ENCODE peak calls at places on chromosome 4, in eight cellular contexts. Y is ovary; H is PC-9; R is CD8-positive, alpha-beta memory T cell; V is CD8-positive, alpha-beta T cell; O is sigmoid colon; J is A549; P is Karpas-422. E is an unnamed sample.

GRCh38 chr4:108166441-108167315 is 2.1 kb downstream of the LEF1 start:
- DNase-seq in Y (no peak), J (no peak), V (peak; percentile 51), H (no peak), R (peak; percentile 71), P (no peak), O (no peak), E (peak; percentile 27)

GRCh38 chr4:139419388-139419914 is 34.5 kb upstream of the RAB33B start:
- DNase-seq in P (no peak), H (no peak), V (no peak), Y (no peak), R (no peak), J (no peak), O (peak; percentile 78), E (peak; percentile 36)

GRCh38 chr4:152038238-152038637 is 277.4 kb upstream of the GATB start:
- DNase-seq in J (no peak), R (no peak), O (no peak), H (no peak), V (no peak), Y (no peak), P (no peak), E (no peak)

GRCh38 chr4:183612329-183613250 is 46.4 kb downstream of the RWDD4 start:
- DNase-seq in H (no peak), J (no peak), O (no peak), P (no peak), V (no peak), Y (no peak), R (no peak), E (no peak)

GRCh38 chr4:118765399-118765798 is 70.5 kb downstream of the SEC24D start:
- DNase-seq in R (no peak), H (no peak), V (no peak), P (no peak), O (no peak), Y (no peak), J (peak; percentile 32), E (no peak)

GRCh38 chr4:139229534-139230039 is 50.4 kb downstream of the MGARP start:
- DNase-seq in V (no peak), Y (no peak), R (peak; percentile 45), O (no peak), H (no peak), P (peak; percentile 77), J (peak; percentile 49), E (peak; percentile 29)

GRCh38 chr4:161717084-161717483 is 446.7 kb downstream of the FSTL5 start:
- DNase-seq in O (no peak), P (no peak), J (no peak), Y (no peak), V (no peak), R (no peak), H (no peak), E (no peak)

GRCh38 chr4:17206829-17207773 is 304.8 kb downstream of the QDPR start:
- DNase-seq in Y (no peak), H (no peak), O (no peak), V (no peak), J (no peak), R (no peak), P (no peak), E (no peak)

GRCh38 chr4:22389240-22389871 is 126.5 kb downstream of the ADGRA3 start:
- DNase-seq in V (no peak), R (peak; percentile 34), H (peak; percentile 49), P (peak; percentile 82), Y (peak; percentile 58), J (peak; percentile 66), O (no peak), E (peak; percentile 45)

GRCh38 chr4:74389494-74389893 is 24.5 kb downstream of the EREG start:
- DNase-seq in O (no peak), P (no peak), Y (no peak), H (no peak), V (no peak), J (no peak), R (no peak), E (no peak)

GRCh38 chr4:183337349-183337748 is 15.1 kb upstream of the CLDN24 start:
- DNase-seq in O (no peak), H (no peak), Y (no peak), R (no peak), J (no peak), P (no peak), V (no peak), E (no peak)

GRCh38 chr4:169870507-169870906 is 112.8 kb upstream of the HPF1 start:
- DNase-seq in J (no peak), Y (no peak), H (no peak), O (no peak), V (no peak), P (no peak), R (no peak), E (no peak)

GRCh38 chr4:157014621-157015591 is 43.3 kb upstream of the PDGFC start:
- DNase-seq in H (peak; percentile 34), R (no peak), Y (no peak), P (no peak), J (no peak), V (no peak), O (no peak), E (no peak)

GRCh38 chr4:3302786-3303444 is 10.1 kb downstream of the RGS12 start:
- DNase-seq in V (no peak), P (no peak), Y (peak; percentile 31), R (peak; percentile 24), O (no peak), H (no peak), J (no peak), E (peak; percentile 17)

GRCh38 chr4:61200195-61200990 is at the start of gene ADGRL3:
- DNase-seq in R (no peak), J (no peak), O (peak; percentile 52), H (no peak), P (no peak), Y (peak; percentile 33), V (no peak), E (peak; percentile 19)

GRCh38 chr4:113411496-113411938 is 350.0 kb downstream of the CAMK2D start:
- DNase-seq in P (peak; percentile 11), J (peak; percentile 13), V (no peak), R (no peak), Y (no peak), H (no peak), O (no peak), E (no peak)

GRCh38 chr4:173242466-173243250 is 74.0 kb downstream of the GALNT7 start:
- DNase-seq in H (no peak), Y (no peak), O (no peak), V (no peak), J (no peak), P (no peak), R (no peak), E (no peak)

GRCh38 chr4:53920116-53920515 is 144.3 kb downstream of the CHIC2 start:
- DNase-seq in J (no peak), H (no peak), O (no peak), V (no peak), P (no peak), Y (no peak), R (no peak), E (no peak)

GRCh38 chr4:57080781-57081650 is 29.2 kb downstream of the IGFBP7 start:
- DNase-seq in Y (no peak), V (no peak), R (no peak), J (peak; percentile 84), P (no peak), O (no peak), H (peak; percentile 47), E (no peak)

GRCh38 chr4:4820264-4820663 is 39.2 kb upstream of the MSX1 start:
- DNase-seq in J (no peak), H (no peak), V (no peak), P (no peak), O (no peak), Y (no peak), R (no peak), E (no peak)
- H3K9me3 ChIP-seq in J (no peaks in the 10 kb centered on the region), H (no peaks in the 10 kb centered on the region), V (peaks cover 5% of the 10 kb centered on the region), P (no peaks in the 10 kb centered on the region), O (peaks cover 8% of the 10 kb centered on the region), Y (no peaks in the 10 kb centered on the region), R (no peaks in the 10 kb centered on the region), E (no peaks in the 10 kb centered on the region)

GRCh38 chr4:40453912-40454311 is 118.8 kb downstream of the CHRNA9 start:
- DNase-seq in H (no peak), O (no peak), V (no peak), P (no peak), Y (no peak), J (no peak), R (no peak), E (no peak)

GRCh38 chr4:40448875-40449274 is 113.7 kb downstream of the CHRNA9 start:
- DNase-seq in J (peak; percentile 50), Y (no peak), O (no peak), H (no peak), P (no peak), V (no peak), R (no peak), E (peak; percentile 86)

GRCh38 chr4:40454816-40455215 is 119.7 kb downstream of the CHRNA9 start:
- DNase-seq in P (no peak), H (no peak), Y (no peak), O (no peak), J (no peak), R (no peak), V (no peak), E (no peak)

GRCh38 chr4:40455340-40455902 is 120.3 kb downstream of the CHRNA9 start:
- DNase-seq in O (no peak), P (no peak), H (no peak), J (peak; percentile 58), R (no peak), V (no peak), Y (no peak), E (no peak)

DNA sequence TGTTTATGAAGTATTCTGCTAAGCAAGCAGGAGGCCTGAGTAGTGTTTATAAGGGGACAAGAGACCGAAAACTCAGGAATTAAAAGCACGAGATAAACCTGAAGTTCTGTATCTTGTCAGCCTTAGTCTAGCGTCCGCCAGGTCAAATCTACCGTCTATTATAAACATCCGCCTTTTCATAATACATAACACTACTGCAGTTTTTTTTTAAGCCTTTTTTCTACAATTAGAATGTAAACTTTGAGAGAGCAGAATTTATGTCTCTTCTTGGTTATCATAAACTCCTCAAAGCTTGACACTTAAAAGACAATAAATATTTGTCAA is 117.3 kb downstream of the CHRNA9 start:
- DNase-seq in R (no peak), P (no peak), Y (no peak), H (no peak), V (no peak), O (no peak), J (no peak), E (no peak)
- H3K4me1 ChIP-seq in R (no peaks in the 10 kb centered on the region), P (no peaks in the 10 kb centered on the region), Y (peaks cover 2% of the 10 kb centered on the region), H (peaks cover 41% of the 10 kb centered on the region), V (peaks cover 2% of the 10 kb centered on the region), O (no peaks in the 10 kb centered on the region), J (peaks cover 85% of the 10 kb centered on the region), E (peaks cover 16% of the 10 kb centered on the region)

GRCh38 chr4:85209161-85209560 is 242.7 kb upstream of the WDFY3 start:
- DNase-seq in O (no peak), R (no peak), J (no peak), H (no peak), P (no peak), Y (no peak), V (no peak), E (no peak)
- H3K9me3 ChIP-seq in O (no peaks in the 10 kb centered on the region), R (no peaks in the 10 kb centered on the region), J (no peaks in the 10 kb centered on the region), H (no peaks in the 10 kb centered on the region), P (no peaks in the 10 kb centered on the region), Y (no peaks in the 10 kb centered on the region), V (peaks cover 1% of the 10 kb centered on the region), E (no peaks in the 10 kb centered on the region)

DNA sequence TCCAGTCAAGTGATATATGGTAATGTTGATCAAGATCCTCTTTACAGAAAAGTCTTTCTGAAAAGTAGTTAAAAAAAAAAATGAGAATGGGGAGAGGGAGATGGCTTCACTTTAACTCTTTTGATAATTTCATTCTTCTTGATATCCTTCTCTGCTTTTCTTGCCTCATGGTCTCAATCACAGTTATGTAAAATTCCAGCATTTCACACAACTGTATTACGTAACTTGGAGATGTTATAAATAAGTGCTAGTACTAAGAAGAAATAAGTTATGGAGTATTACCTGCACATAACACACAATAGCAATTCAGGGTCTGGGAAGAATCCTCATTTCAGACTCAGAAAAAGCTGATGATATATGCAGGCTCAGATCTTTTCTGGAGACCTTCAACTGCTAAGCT is 22.0 kb downstream of the RUFY3 start:
- DNase-seq in H (no peak), J (no peak), P (no peak), Y (no peak), V (no peak), O (no peak), R (no peak), E (no peak)
- H3K4me1 ChIP-seq in H (no peaks in the 10 kb centered on the region), J (peaks cover 10% of the 10 kb centered on the region), P (peaks cover 34% of the 10 kb centered on the region), Y (peaks cover 11% of the 10 kb centered on the region), V (peaks cover 4% of the 10 kb centered on the region), O (no peaks in the 10 kb centered on the region), R (no peaks in the 10 kb centered on the region), E (no peaks in the 10 kb centered on the region)

E was measured in colonic mucosa.